ENCODE peak calls at places on chromosomes 16 and 17, in six cellular contexts. One of them, this sample, is unnamed.

GRCh38 chr16:66735891-66736290 is 15.5 kb downstream of the DYNC1LI2 start:
- DNase-seq in vagina: no peak
- DNase-seq in left ventricle myocardium inferior: no peak
- DNase-seq in colonic mucosa: no peak
- DNase-seq in RWPE1: peak
- DNase-seq in body of pancreas: no peak
- DNase-seq in this sample: no peak

GRCh38 chr16:55711959-55712876 is 56.4 kb downstream of the SLC6A2 start:
- DNase-seq in vagina: no peak
- DNase-seq in left ventricle myocardium inferior: peak
- DNase-seq in colonic mucosa: peak
- DNase-seq in RWPE1: peak
- DNase-seq in body of pancreas: peak
- DNase-seq in this sample: peak

GRCh38 chr17:58710948-58711552 is 18.6 kb downstream of the RAD51C start:
- DNase-seq in vagina: no peak
- DNase-seq in left ventricle myocardium inferior: no peak
- DNase-seq in colonic mucosa: peak
- DNase-seq in RWPE1: peak
- DNase-seq in body of pancreas: peak
- DNase-seq in this sample: peak

GRCh38 chr17:946510-947236 is 32.9 kb downstream of the NXN start:
- DNase-seq in vagina: no peak
- DNase-seq in left ventricle myocardium inferior: no peak
- DNase-seq in colonic mucosa: no peak
- DNase-seq in RWPE1: no peak
- DNase-seq in body of pancreas: no peak
- DNase-seq in this sample: no peak

GRCh38 chr16:78768723-78769122 is 669.3 kb downstream of the WWOX start:
- DNase-seq in vagina: no peak
- DNase-seq in left ventricle myocardium inferior: no peak
- DNase-seq in colonic mucosa: no peak
- DNase-seq in RWPE1: no peak
- DNase-seq in body of pancreas: no peak
- DNase-seq in this sample: no peak

GRCh38 chr17:68711858-68712257 is 110.7 kb upstream of the FAM20A start:
- DNase-seq in vagina: no peak
- DNase-seq in left ventricle myocardium inferior: no peak
- DNase-seq in colonic mucosa: no peak
- DNase-seq in RWPE1: no peak
- DNase-seq in body of pancreas: no peak
- DNase-seq in this sample: no peak

GRCh38 chr17:17840751-17841591 is 4.2 kb upstream of the SREBF1 start:
- DNase-seq in vagina: no peak
- DNase-seq in left ventricle myocardium inferior: no peak
- DNase-seq in colonic mucosa: no peak
- DNase-seq in RWPE1: peak
- DNase-seq in body of pancreas: no peak
- DNase-seq in this sample: peak

GRCh38 chr17:63042443-63042842 is 76.4 kb downstream of the TANC2 start:
- DNase-seq in vagina: no peak
- DNase-seq in left ventricle myocardium inferior: no peak
- DNase-seq in colonic mucosa: no peak
- DNase-seq in RWPE1: no peak
- DNase-seq in body of pancreas: no peak
- DNase-seq in this sample: peak

GRCh38 chr16:88303890-88304819 is 78.6 kb upstream of the ZNF469 start:
- DNase-seq in vagina: no peak
- DNase-seq in left ventricle myocardium inferior: no peak
- DNase-seq in colonic mucosa: no peak
- DNase-seq in RWPE1: peak
- DNase-seq in body of pancreas: no peak
- DNase-seq in this sample: peak

GRCh38 chr17:2085648-2085949 is 30.7 kb downstream of the HIC1 start:
- DNase-seq in vagina: no peak
- DNase-seq in left ventricle myocardium inferior: peak
- DNase-seq in colonic mucosa: peak
- DNase-seq in RWPE1: no peak
- DNase-seq in body of pancreas: no peak
- DNase-seq in this sample: peak

GRCh38 chr16:82302007-82302733 is 132.1 kb upstream of the MPHOSPH6 start:
- DNase-seq in vagina: no peak
- DNase-seq in left ventricle myocardium inferior: peak
- DNase-seq in colonic mucosa: no peak
- DNase-seq in RWPE1: no peak
- DNase-seq in body of pancreas: no peak
- DNase-seq in this sample: no peak

GRCh38 chr16:73420244-73421040 is 372.5 kb upstream of the ZFHX3 start:
- DNase-seq in vagina: no peak
- DNase-seq in left ventricle myocardium inferior: no peak
- DNase-seq in colonic mucosa: no peak
- DNase-seq in RWPE1: no peak
- DNase-seq in body of pancreas: no peak
- DNase-seq in this sample: peak

GRCh38 chr17:57915980-57916757 is 39.0 kb downstream of the CUEDC1 start:
- DNase-seq in vagina: no peak
- DNase-seq in left ventricle myocardium inferior: no peak
- DNase-seq in colonic mucosa: no peak
- DNase-seq in RWPE1: no peak
- DNase-seq in body of pancreas: no peak
- DNase-seq in this sample: no peak

GRCh38 chr17:35432176-35433074 is at the start of gene SLFN12:
- DNase-seq in vagina: no peak
- DNase-seq in left ventricle myocardium inferior: peak
- DNase-seq in colonic mucosa: peak
- DNase-seq in RWPE1: no peak
- DNase-seq in body of pancreas: peak
- DNase-seq in this sample: peak

GRCh38 chr17:57257911-57258885 is 1.9 kb downstream of the MSI2 start:
- DNase-seq in vagina: no peak
- DNase-seq in left ventricle myocardium inferior: no peak
- DNase-seq in colonic mucosa: peak
- DNase-seq in RWPE1: no peak
- DNase-seq in body of pancreas: no peak
- DNase-seq in this sample: no peak

GRCh38 chr17:82303944-82304808 is 13.2 kb downstream of the CD7 start:
- DNase-seq in vagina: no peak
- DNase-seq in left ventricle myocardium inferior: no peak
- DNase-seq in colonic mucosa: no peak
- DNase-seq in RWPE1: no peak
- DNase-seq in body of pancreas: no peak
- DNase-seq in this sample: no peak

GRCh38 chr17:7884581-7885356 is 3.8 kb upstream of the CHD3 start:
- DNase-seq in vagina: no peak
- DNase-seq in left ventricle myocardium inferior: no peak
- DNase-seq in colonic mucosa: no peak
- DNase-seq in RWPE1: no peak
- DNase-seq in body of pancreas: peak
- DNase-seq in this sample: no peak

GRCh38 chr17:45021607-45022287 is 29.7 kb downstream of the DCAKD start:
- DNase-seq in vagina: no peak
- DNase-seq in left ventricle myocardium inferior: peak
- DNase-seq in colonic mucosa: peak
- DNase-seq in RWPE1: peak
- DNase-seq in body of pancreas: peak
- DNase-seq in this sample: no peak

GRCh38 chr17:82985973-82986372 is 93.4 kb upstream of the METRNL start:
- DNase-seq in vagina: peak
- DNase-seq in left ventricle myocardium inferior: no peak
- DNase-seq in colonic mucosa: no peak
- DNase-seq in RWPE1: no peak
- DNase-seq in body of pancreas: peak
- DNase-seq in this sample: peak

GRCh38 chr17:44355310-44355640 is 8.4 kb downstream of the FAM171A2 start:
- DNase-seq in vagina: no peak
- DNase-seq in left ventricle myocardium inferior: no peak
- DNase-seq in colonic mucosa: no peak
- DNase-seq in RWPE1: no peak
- DNase-seq in body of pancreas: no peak
- DNase-seq in this sample: no peak

GRCh38 chr17:60939318-60939717 is 261.7 kb downstream of the BCAS3 start:
- DNase-seq in vagina: no peak
- DNase-seq in left ventricle myocardium inferior: no peak
- DNase-seq in colonic mucosa: no peak
- DNase-seq in RWPE1: no peak
- DNase-seq in body of pancreas: no peak
- DNase-seq in this sample: no peak

GRCh38 chr17:59863607-59864006 is 29.1 kb downstream of the TUBD1 start:
- DNase-seq in vagina: no peak
- DNase-seq in left ventricle myocardium inferior: no peak
- DNase-seq in colonic mucosa: no peak
- DNase-seq in RWPE1: no peak
- DNase-seq in body of pancreas: no peak
- DNase-seq in this sample: no peak

GRCh38 chr17:77127735-77128361 is 12.9 kb upstream of the SEC14L1 start:
- DNase-seq in vagina: no peak
- DNase-seq in left ventricle myocardium inferior: peak
- DNase-seq in colonic mucosa: peak
- DNase-seq in RWPE1: no peak
- DNase-seq in body of pancreas: no peak
- DNase-seq in this sample: peak

GRCh38 chr17:72191356-72191755 is 70.5 kb downstream of the SOX9 start:
- DNase-seq in vagina: no peak
- DNase-seq in left ventricle myocardium inferior: no peak
- DNase-seq in colonic mucosa: no peak
- DNase-seq in RWPE1: no peak
- DNase-seq in body of pancreas: no peak
- DNase-seq in this sample: no peak
- H3K27ac ChIP-seq in vagina: no peak
- H3K27ac ChIP-seq in left ventricle myocardium inferior: peak
- H3K27ac ChIP-seq in colonic mucosa: no peak
- H3K27ac ChIP-seq in RWPE1: no peak
- H3K27ac ChIP-seq in body of pancreas: no peak
- H3K27ac ChIP-seq in this sample: no peak

DNA sequence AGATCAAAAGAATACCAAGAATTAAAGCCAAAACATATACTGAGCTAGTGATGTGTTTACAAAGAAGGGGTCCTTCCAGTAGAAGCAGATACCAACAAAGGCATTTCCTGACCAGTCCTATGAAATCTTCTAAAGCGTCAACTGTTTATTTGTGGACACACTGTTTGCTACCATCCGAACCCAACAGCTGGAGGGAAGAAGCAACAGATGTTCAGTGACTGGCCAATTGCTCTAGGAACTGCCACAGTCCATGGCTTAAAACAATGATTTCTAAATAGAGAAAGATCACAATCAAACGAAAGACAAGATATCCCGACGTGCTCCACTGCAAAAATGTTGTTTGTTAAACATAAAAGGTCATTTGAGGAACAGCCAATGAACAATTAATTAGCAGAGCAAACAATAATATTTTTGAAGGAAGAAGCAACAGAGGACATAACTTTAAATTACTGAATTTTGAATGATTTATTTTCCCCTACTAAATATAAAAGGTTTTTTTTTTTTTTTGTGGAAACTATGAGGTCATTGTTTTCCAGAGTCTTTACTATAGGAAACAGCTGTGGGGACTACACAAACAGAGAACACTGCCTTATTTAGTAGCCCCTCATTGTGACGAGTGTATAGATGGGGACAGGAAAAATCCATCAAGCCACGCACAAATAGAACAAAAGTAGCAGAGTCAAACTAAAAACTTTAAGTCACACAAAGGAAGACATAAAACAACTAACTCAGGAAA is 17.2 kb downstream of the USP31 start:
- DNase-seq in vagina: no peak
- DNase-seq in left ventricle myocardium inferior: no peak
- DNase-seq in colonic mucosa: no peak
- DNase-seq in RWPE1: no peak
- DNase-seq in body of pancreas: no peak
- DNase-seq in this sample: no peak
- H3K27ac ChIP-seq in vagina: peak
- H3K27ac ChIP-seq in left ventricle myocardium inferior: peak
- H3K27ac ChIP-seq in colonic mucosa: peak
- H3K27ac ChIP-seq in RWPE1: no peak
- H3K27ac ChIP-seq in body of pancreas: no peak
- H3K27ac ChIP-seq in this sample: no peak

DNA sequence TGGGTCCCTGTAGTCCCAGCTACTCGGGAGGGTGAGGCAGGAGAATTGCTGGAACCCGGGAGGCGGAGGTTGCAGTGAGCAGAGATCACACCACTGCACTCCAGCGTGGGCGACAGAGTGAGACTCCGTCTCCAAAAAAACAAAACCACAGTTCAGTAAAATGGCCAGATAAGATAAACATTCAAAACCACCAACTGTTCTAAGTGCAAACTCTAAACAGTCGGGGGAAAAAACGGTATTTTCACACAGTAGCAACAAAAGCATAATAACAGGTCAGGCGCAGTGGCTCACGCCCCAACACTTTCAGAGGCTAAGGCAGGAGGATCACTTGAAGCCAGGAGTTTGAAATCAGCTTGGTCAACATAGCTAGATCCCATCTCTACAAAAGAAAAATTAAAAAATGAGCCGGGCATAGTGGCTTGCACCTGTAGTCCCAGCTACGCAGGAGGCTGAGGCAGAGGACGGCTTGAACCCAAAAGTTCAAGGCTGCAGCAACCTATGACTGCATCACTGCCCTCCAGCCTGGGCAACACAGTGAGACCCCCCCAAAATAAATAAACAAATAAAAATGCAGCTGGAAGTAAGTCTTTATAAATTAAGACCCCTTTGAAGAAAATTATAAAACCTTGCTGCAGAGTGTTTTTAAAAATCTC is 10.8 kb upstream of the HASPIN start:
- DNase-seq in vagina: no peak
- DNase-seq in left ventricle myocardium inferior: no peak
- DNase-seq in colonic mucosa: no peak
- DNase-seq in RWPE1: no peak
- DNase-seq in body of pancreas: no peak
- DNase-seq in this sample: peak
- H3K27ac ChIP-seq in vagina: no peak
- H3K27ac ChIP-seq in left ventricle myocardium inferior: no peak
- H3K27ac ChIP-seq in colonic mucosa: no peak
- H3K27ac ChIP-seq in RWPE1: no peak
- H3K27ac ChIP-seq in body of pancreas: no peak
- H3K27ac ChIP-seq in this sample: no peak

DNA sequence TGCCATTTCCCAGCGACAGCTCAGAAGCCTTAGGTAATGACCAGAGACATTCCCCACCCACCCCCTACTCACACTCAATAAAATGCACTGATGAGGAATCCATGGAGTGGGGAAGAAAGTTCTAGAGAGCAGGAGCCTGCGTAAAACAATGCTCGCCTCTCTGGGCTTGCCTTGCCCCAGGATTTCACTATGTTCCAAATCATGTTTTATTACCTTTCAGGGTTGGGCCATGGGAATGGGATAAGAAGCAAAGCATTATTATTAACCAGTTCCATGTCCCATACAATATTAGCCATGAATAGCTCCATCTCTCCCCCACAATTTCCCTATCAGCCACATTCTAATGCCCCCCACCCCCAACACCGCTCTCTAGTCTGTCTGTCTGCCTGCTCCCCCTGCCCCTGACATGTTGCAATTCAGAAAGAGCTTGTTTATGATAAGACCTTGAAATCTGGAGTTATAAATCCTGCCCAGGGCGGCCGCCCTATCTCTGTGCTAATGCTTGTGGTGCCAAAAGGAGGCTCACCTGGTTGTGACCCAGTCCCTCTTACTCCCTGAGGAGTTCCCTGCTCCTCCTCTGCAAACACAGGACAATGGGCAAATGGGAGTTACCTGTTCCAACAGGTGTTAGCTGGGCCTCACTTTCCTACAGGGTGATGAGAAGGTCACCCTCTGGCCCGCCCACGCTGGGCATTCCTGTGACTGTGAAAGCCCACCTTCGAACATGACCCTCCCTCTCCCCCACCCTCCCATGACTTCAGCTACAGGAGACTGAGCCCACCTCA is 28.0 kb upstream of the DDX52 start:
- DNase-seq in vagina: peak
- DNase-seq in left ventricle myocardium inferior: no peak
- DNase-seq in colonic mucosa: peak
- DNase-seq in RWPE1: peak
- DNase-seq in body of pancreas: no peak
- DNase-seq in this sample: no peak
- H3K27ac ChIP-seq in vagina: no peak
- H3K27ac ChIP-seq in left ventricle myocardium inferior: no peak
- H3K27ac ChIP-seq in colonic mucosa: peak
- H3K27ac ChIP-seq in RWPE1: peak
- H3K27ac ChIP-seq in body of pancreas: no peak
- H3K27ac ChIP-seq in this sample: peak